ENCODE peak calls at places on chromosomes 5 and 9, in four cellular contexts. B is stimulated activated CD4-positive, alpha-beta T cell treated with anti-CD3 and anti-CD28 coated beads, TNF-alpha, amount 100 ng/mL, for 24 hours; E is progenitor cell of endocrine pancreas; O is AG04449. M is an unnamed sample.

GRCh38 chr9:130215341-130216119 is 43.3 kb downstream of the NCS1 start:
- DNase-seq in E (no peak), B (no peak), O (no peak), M (no peak)

GRCh38 chr9:130693426-130694191 is at the start of gene EXOSC2:
- DNase-seq in E (peak), B (peak), O (peak), M (peak)

GRCh38 chr9:24257726-24258125 is 288.0 kb downstream of the IZUMO3 start:
- DNase-seq in E (no peak), B (no peak), O (no peak), M (no peak)

GRCh38 chr9:14812806-14813205 is 90.3 kb upstream of the CER1 start:
- DNase-seq in E (no peak), B (no peak), O (no peak), M (no peak)

GRCh38 chr9:7185612-7186011 is 427.8 kb downstream of the KDM4C start:
- DNase-seq in B (no peak), O (peak), E (no peak), M (peak)

GRCh38 chr9:121942866-121943265 is 150.2 kb downstream of the TTLL11 start:
- DNase-seq in B (no peak), E (no peak), O (no peak), M (no peak)

GRCh38 chr5:126053630-126054029 is 369.6 kb upstream of the GRAMD2B start:
- DNase-seq in B (no peak), E (no peak), O (no peak), M (no peak)

GRCh38 chr5:81420039-81420667 is 26.2 kb upstream of the ACOT12 start:
- DNase-seq in O (peak), E (no peak), B (no peak), M (no peak)

GRCh38 chr9:136514022-136514714 is 31.3 kb upstream of the SEC16A start:
- DNase-seq in B (no peak), E (no peak), O (no peak), M (no peak)

GRCh38 chr9:125991886-125992529 is 244.8 kb downstream of the PBX3 start:
- DNase-seq in B (no peak), E (no peak), O (no peak), M (no peak)

GRCh38 chr9:124810513-124811355 is 33.8 kb downstream of the OLFML2A start:
- DNase-seq in B (no peak), E (no peak), O (peak), M (peak)

GRCh38 chr5:102830241-102830640 is 75.1 kb downstream of the PAM start:
- DNase-seq in B (no peak), E (no peak), O (no peak), M (no peak)

GRCh38 chr5:168979140-168979539 is 321.8 kb downstream of the SLIT3 start:
- DNase-seq in B (no peak), E (no peak), O (no peak), M (no peak)

GRCh38 chr5:35183243-35183955 is 46.9 kb downstream of the PRLR start:
- DNase-seq in B (no peak), E (no peak), O (no peak), M (no peak)

GRCh38 chr5:55694152-55694830 is 17.8 kb downstream of the SLC38A9 start:
- DNase-seq in B (no peak), O (no peak), E (no peak), M (no peak)

GRCh38 chr5:90182726-90183125 is 226.8 kb downstream of the CETN3 start:
- DNase-seq in E (no peak), O (no peak), B (no peak), M (no peak)

GRCh38 chr9:137021979-137022619 is 5.9 kb downstream of the ABCA2 start:
- DNase-seq in E (no peak), B (peak), O (no peak), M (peak)

GRCh38 chr5:61205013-61205412 is 42.7 kb upstream of the SMIM15 start:
- DNase-seq in B (no peak), O (no peak), E (no peak), M (no peak)

GRCh38 chr9:120862452-120862851 is 14.5 kb downstream of the PHF19 start:
- DNase-seq in E (no peak), B (no peak), O (no peak), M (no peak)

GRCh38 chr9:129557192-129558036 is 63.5 kb downstream of the C9orf50 start:
- DNase-seq in O (no peak), B (no peak), E (peak), M (peak)

GRCh38 chr5:83197326-83197725 is 120.0 kb downstream of the XRCC4 start:
- DNase-seq in B (no peak), E (no peak), O (no peak), M (no peak)

GRCh38 chr9:135773094-135773493 is 71.1 kb downstream of the KCNT1 start:
- DNase-seq in E (no peak), B (no peak), O (no peak), M (no peak)

GRCh38 chr5:150647275-150648251 is 7.1 kb downstream of the SYNPO start:
- DNase-seq in B (no peak), O (no peak), E (no peak), M (no peak)

GRCh38 chr9:97557606-97558095 is 56.2 kb downstream of the TMOD1 start:
- DNase-seq in O (no peak), E (no peak), B (no peak), M (no peak)

GRCh38 chr9:136965771-136966484 is 11.4 kb upstream of the PTGDS start:
- DNase-seq in B (no peak), O (no peak), E (no peak), M (no peak)

GRCh38 chr9:20753761-20754160 is 69.7 kb downstream of the FOCAD start:
- DNase-seq in B (no peak), E (no peak), O (no peak), M (no peak)

GRCh38 chr9:117526674-117527073 is 111.8 kb upstream of the ASTN2 start:
- DNase-seq in E (no peak), B (no peak), O (no peak), M (no peak)

GRCh38 chr5:58462154-58462553 is 2.3 kb upstream of the PLK2 start:
- DNase-seq in O (no peak), B (no peak), E (no peak), M (no peak)

GRCh38 chr9:16794871-16795639 is 75.4 kb downstream of the BNC2 start:
- DNase-seq in E (no peak), O (peak), B (no peak), M (no peak)